ENCODE peak calls at places on chromosomes 16 and 17, in seven cellular contexts. C is nephron progenitor cell; O is central memory CD4-positive, alpha-beta T cell; V is T47D; Q is HEK293T; R is iPS DF 6.9; S is epithelial cell of prostate. Y is an unnamed sample.

GRCh38 chr16:66251406-66252160 is 114.9 kb upstream of the CDH5 start:
- DNase-seq in C (no peak), O (no peak), V (no peak), Q (no peak), R (no peak), S (no peak), Y (no peak)

GRCh38 chr17:55093358-55093757 is 124.8 kb downstream of the STXBP4 start:
- DNase-seq in C (no peak), O (no peak), V (no peak), Q (no peak), R (no peak), S (no peak), Y (no peak)

GRCh38 chr16:12211870-12212690 is 235.5 kb downstream of the SNX29 start:
- DNase-seq in C (no peak), O (no peak), V (no peak), Q (no peak), R (no peak), S (no peak), Y (no peak)

GRCh38 chr17:74746922-74747321 is 1.5 kb upstream of the NHERF1 start:
- DNase-seq in C (peak), O (no peak), V (peak), Q (no peak), R (no peak), S (no peak), Y (no peak)

GRCh38 chr16:74730049-74730683 is 29.5 kb upstream of the MLKL start:
- DNase-seq in C (no peak), O (no peak), V (peak), Q (no peak), R (no peak), S (peak), Y (no peak)

GRCh38 chr16:53768167-53768566 is 64.2 kb downstream of the FTO start:
- DNase-seq in C (no peak), O (no peak), V (peak), Q (no peak), R (no peak), S (no peak), Y (no peak)

GRCh38 chr17:50890675-50891516 is 24.7 kb upstream of the TOB1 start:
- DNase-seq in C (no peak), O (no peak), V (no peak), Q (no peak), R (no peak), S (no peak), Y (no peak)

GRCh38 chr16:78705694-78706093 is 606.2 kb downstream of the WWOX start:
- DNase-seq in C (no peak), O (peak), V (peak), Q (no peak), R (no peak), S (peak), Y (no peak)

GRCh38 chr17:31390748-31391495 is 553 bp upstream of the RAB11FIP4 start:
- DNase-seq in C (no peak), O (no peak), V (no peak), Q (no peak), R (no peak), S (no peak), Y (no peak)

GRCh38 chr16:79997257-79997656 is 396.7 kb upstream of the MAF start:
- DNase-seq in C (no peak), O (no peak), V (no peak), Q (peak), R (no peak), S (no peak), Y (no peak)

GRCh38 chr16:67000384-67001158 is 12.2 kb downstream of the CES4A start:
- DNase-seq in C (peak), O (peak), V (no peak), Q (no peak), R (no peak), S (no peak), Y (no peak)

GRCh38 chr16:73170587-73170986 is 122.7 kb upstream of the ZFHX3 start:
- DNase-seq in C (no peak), O (no peak), V (peak), Q (no peak), R (no peak), S (no peak), Y (no peak)

GRCh38 chr16:474420-475122 is 49.1 kb downstream of the RAB11FIP3 start:
- DNase-seq in C (no peak), O (no peak), V (no peak), Q (no peak), R (no peak), S (no peak), Y (no peak)

GRCh38 chr17:77466140-77466539 is 325.4 kb downstream of the SEC14L1 start:
- DNase-seq in C (peak), O (no peak), V (no peak), Q (no peak), R (peak), S (no peak), Y (no peak)

GRCh38 chr17:72978593-72979218 is 113.8 kb downstream of the SLC39A11 start:
- DNase-seq in C (no peak), O (no peak), V (no peak), Q (no peak), R (no peak), S (no peak), Y (no peak)

GRCh38 chr16:82888616-82889015 is 261.8 kb downstream of the CDH13 start:
- DNase-seq in C (peak), O (no peak), V (no peak), Q (no peak), R (no peak), S (no peak), Y (no peak)

GRCh38 chr16:69772560-69773254 is 10.6 kb downstream of the WWP2 start:
- DNase-seq in C (no peak), O (no peak), V (peak), Q (no peak), R (no peak), S (no peak), Y (no peak)

GRCh38 chr16:11755022-11755760 is 12.5 kb upstream of the TXNDC11 start:
- DNase-seq in C (no peak), O (no peak), V (peak), Q (no peak), R (no peak), S (no peak), Y (no peak)

GRCh38 chr16:84829168-84829965 is 9.6 kb downstream of the CRISPLD2 start:
- DNase-seq in C (no peak), O (no peak), V (no peak), Q (no peak), R (no peak), S (no peak), Y (no peak)

GRCh38 chr17:11901901-11902300 is 95.4 kb downstream of the ZNF18 start:
- DNase-seq in C (no peak), O (no peak), V (no peak), Q (no peak), R (no peak), S (no peak), Y (no peak)

GRCh38 chr16:80014241-80014939 is 413.9 kb upstream of the MAF start:
- DNase-seq in C (no peak), O (no peak), V (peak), Q (no peak), R (no peak), S (no peak), Y (no peak)

GRCh38 chr17:73747221-73748002 is 103.2 kb upstream of the SDK2 start:
- DNase-seq in C (no peak), O (no peak), V (no peak), Q (no peak), R (no peak), S (no peak), Y (no peak)

GRCh38 chr16:51337662-51338061 is 186.6 kb upstream of the SALL1 start:
- DNase-seq in C (no peak), O (no peak), V (no peak), Q (peak), R (no peak), S (no peak), Y (no peak)

GRCh38 chr17:48259710-48260291 is 152.2 kb downstream of the SNX11 start:
- DNase-seq in C (no peak), O (no peak), V (peak), Q (no peak), R (peak), S (no peak), Y (no peak)

GRCh38 chr17:77516902-77517301 is 376.1 kb downstream of the SEC14L1 start:
- DNase-seq in C (no peak), O (no peak), V (no peak), Q (no peak), R (no peak), S (no peak), Y (no peak)

GRCh38 chr17:45414997-45415881 is 17.4 kb downstream of the ARHGAP27 start:
- DNase-seq in C (no peak), O (no peak), V (peak), Q (no peak), R (no peak), S (no peak), Y (no peak)

GRCh38 chr17:2057714-2058520 is 3.0 kb downstream of the HIC1 start:
- DNase-seq in C (no peak), O (no peak), V (no peak), Q (no peak), R (no peak), S (no peak), Y (no peak)

GRCh38 chr17:5282639-5283217 is 644 bp downstream of the RABEP1 start:
- DNase-seq in C (no peak), O (no peak), V (no peak), Q (no peak), R (no peak), S (no peak), Y (no peak)

GRCh38 chr17:58378895-58379824 is 27.2 kb upstream of the SUPT4H1 start:
- DNase-seq in C (no peak), O (no peak), V (no peak), Q (no peak), R (no peak), S (no peak), Y (no peak)

GRCh38 chr16:23908790-23909189 is 73.0 kb downstream of the PRKCB start:
- DNase-seq in C (no peak), O (no peak), V (no peak), Q (no peak), R (no peak), S (no peak), Y (no peak)

GRCh38 chr17:30376621-30377452 is 1.9 kb upstream of the CPD start:
- DNase-seq in C (no peak), O (no peak), V (peak), Q (peak), R (no peak), S (peak), Y (no peak)

Y was measured in GM18507.